ENCODE peak calls at places on chromosomes 2 and 18, in ten cellular contexts. One of them, this sample, is unnamed.

GRCh38 chr2:157355618-157356017 is 30.0 kb upstream of the ERMN start:
- DNase-seq in tibial artery: no peak
- DNase-seq in chondrocyte: no peak
- DNase-seq in EL: peak; percentile 75
- DNase-seq in KG1: no peak
- DNase-seq in left cardiac atrium: no peak
- DNase-seq in hypothalamus: no peak
- DNase-seq in activated naive CD8-positive, alpha-beta T cell treated with anti-CD3 and anti-CD28 coated beads, Interleukin-2, amount 10 ng/mL, durations not matched to agents 7 days and 5 days: no peak
- DNase-seq in SHP77: no peak
- DNase-seq in HTR-8/SVneo: no peak
- DNase-seq in this sample: no peak

GRCh38 chr2:168538133-168538532 is 82.1 kb downstream of the CERS6 start:
- DNase-seq in KG1: no peak
- DNase-seq in SHP77: no peak
- DNase-seq in HTR-8/SVneo: no peak
- DNase-seq in hypothalamus: no peak
- DNase-seq in chondrocyte: no peak
- DNase-seq in EL: no peak
- DNase-seq in activated naive CD8-positive, alpha-beta T cell treated with anti-CD3 and anti-CD28 coated beads, Interleukin-2, amount 10 ng/mL, durations not matched to agents 7 days and 5 days: no peak
- DNase-seq in left cardiac atrium: no peak
- DNase-seq in tibial artery: no peak
- DNase-seq in this sample: no peak

GRCh38 chr2:179950391-179950790 is 56.7 kb downstream of the CWC22 start:
- DNase-seq in EL: no peak
- DNase-seq in hypothalamus: no peak
- DNase-seq in left cardiac atrium: no peak
- DNase-seq in KG1: no peak
- DNase-seq in SHP77: no peak
- DNase-seq in chondrocyte: no peak
- DNase-seq in tibial artery: no peak
- DNase-seq in HTR-8/SVneo: no peak
- DNase-seq in activated naive CD8-positive, alpha-beta T cell treated with anti-CD3 and anti-CD28 coated beads, Interleukin-2, amount 10 ng/mL, durations not matched to agents 7 days and 5 days: no peak
- DNase-seq in this sample: no peak

GRCh38 chr2:172082944-172083718 is 2.2 kb upstream of the DLX1 start:
- DNase-seq in hypothalamus: no peak
- DNase-seq in SHP77: no peak
- DNase-seq in HTR-8/SVneo: no peak
- DNase-seq in activated naive CD8-positive, alpha-beta T cell treated with anti-CD3 and anti-CD28 coated beads, Interleukin-2, amount 10 ng/mL, durations not matched to agents 7 days and 5 days: no peak
- DNase-seq in tibial artery: no peak
- DNase-seq in left cardiac atrium: no peak
- DNase-seq in chondrocyte: no peak
- DNase-seq in EL: peak; percentile 36
- DNase-seq in KG1: no peak
- DNase-seq in this sample: peak; percentile 56

GRCh38 chr18:73881396-73881795 is 266.2 kb downstream of the FBXO15 start:
- DNase-seq in hypothalamus: no peak
- DNase-seq in left cardiac atrium: no peak
- DNase-seq in KG1: no peak
- DNase-seq in tibial artery: no peak
- DNase-seq in HTR-8/SVneo: no peak
- DNase-seq in chondrocyte: no peak
- DNase-seq in activated naive CD8-positive, alpha-beta T cell treated with anti-CD3 and anti-CD28 coated beads, Interleukin-2, amount 10 ng/mL, durations not matched to agents 7 days and 5 days: no peak
- DNase-seq in EL: peak; percentile 21
- DNase-seq in SHP77: no peak
- DNase-seq in this sample: no peak

GRCh38 chr2:191611614-191612013 is 66.3 kb upstream of the NABP1 start:
- DNase-seq in left cardiac atrium: no peak
- DNase-seq in hypothalamus: peak; percentile 5
- DNase-seq in HTR-8/SVneo: no peak
- DNase-seq in EL: no peak
- DNase-seq in chondrocyte: no peak
- DNase-seq in KG1: no peak
- DNase-seq in tibial artery: no peak
- DNase-seq in activated naive CD8-positive, alpha-beta T cell treated with anti-CD3 and anti-CD28 coated beads, Interleukin-2, amount 10 ng/mL, durations not matched to agents 7 days and 5 days: no peak
- DNase-seq in SHP77: no peak
- DNase-seq in this sample: no peak

GRCh38 chr2:239249048-239249447 is 151.8 kb downstream of the HDAC4 start:
- DNase-seq in hypothalamus: no peak
- DNase-seq in chondrocyte: no peak
- DNase-seq in activated naive CD8-positive, alpha-beta T cell treated with anti-CD3 and anti-CD28 coated beads, Interleukin-2, amount 10 ng/mL, durations not matched to agents 7 days and 5 days: no peak
- DNase-seq in tibial artery: peak; percentile 66
- DNase-seq in SHP77: no peak
- DNase-seq in EL: no peak
- DNase-seq in HTR-8/SVneo: no peak
- DNase-seq in left cardiac atrium: no peak
- DNase-seq in KG1: no peak
- DNase-seq in this sample: no peak

GRCh38 chr2:119841550-119841949 is 81.8 kb downstream of the PTPN4 start:
- DNase-seq in HTR-8/SVneo: no peak
- DNase-seq in left cardiac atrium: no peak
- DNase-seq in KG1: no peak
- DNase-seq in chondrocyte: no peak
- DNase-seq in EL: no peak
- DNase-seq in SHP77: no peak
- DNase-seq in hypothalamus: no peak
- DNase-seq in tibial artery: no peak
- DNase-seq in activated naive CD8-positive, alpha-beta T cell treated with anti-CD3 and anti-CD28 coated beads, Interleukin-2, amount 10 ng/mL, durations not matched to agents 7 days and 5 days: no peak
- DNase-seq in this sample: no peak

GRCh38 chr2:100953406-100954043 is 48.6 kb upstream of the RPL31 start:
- DNase-seq in EL: no peak
- DNase-seq in activated naive CD8-positive, alpha-beta T cell treated with anti-CD3 and anti-CD28 coated beads, Interleukin-2, amount 10 ng/mL, durations not matched to agents 7 days and 5 days: peak; percentile 34
- DNase-seq in chondrocyte: no peak
- DNase-seq in KG1: no peak
- DNase-seq in HTR-8/SVneo: no peak
- DNase-seq in hypothalamus: no peak
- DNase-seq in left cardiac atrium: no peak
- DNase-seq in SHP77: no peak
- DNase-seq in tibial artery: peak; percentile 56
- DNase-seq in this sample: no peak

GRCh38 chr2:108575132-108575966 is 41.1 kb downstream of the LIMS1 start:
- DNase-seq in left cardiac atrium: no peak
- DNase-seq in hypothalamus: no peak
- DNase-seq in tibial artery: no peak
- DNase-seq in activated naive CD8-positive, alpha-beta T cell treated with anti-CD3 and anti-CD28 coated beads, Interleukin-2, amount 10 ng/mL, durations not matched to agents 7 days and 5 days: no peak
- DNase-seq in HTR-8/SVneo: peak; percentile 38
- DNase-seq in chondrocyte: no peak
- DNase-seq in SHP77: no peak
- DNase-seq in KG1: no peak
- DNase-seq in EL: peak; percentile 84
- DNase-seq in this sample: no peak

GRCh38 chr2:71934595-71935263 is 212.9 kb downstream of the CYP26B1 start:
- DNase-seq in activated naive CD8-positive, alpha-beta T cell treated with anti-CD3 and anti-CD28 coated beads, Interleukin-2, amount 10 ng/mL, durations not matched to agents 7 days and 5 days: no peak
- DNase-seq in tibial artery: peak; percentile 88
- DNase-seq in KG1: no peak
- DNase-seq in EL: peak; percentile 67
- DNase-seq in left cardiac atrium: peak; percentile 67
- DNase-seq in SHP77: no peak
- DNase-seq in hypothalamus: no peak
- DNase-seq in HTR-8/SVneo: no peak
- DNase-seq in chondrocyte: no peak
- DNase-seq in this sample: no peak

GRCh38 chr18:76958692-76959341 is 136.5 kb downstream of the ZNF236 start:
- DNase-seq in hypothalamus: no peak
- DNase-seq in KG1: no peak
- DNase-seq in chondrocyte: no peak
- DNase-seq in SHP77: peak; percentile 45
- DNase-seq in activated naive CD8-positive, alpha-beta T cell treated with anti-CD3 and anti-CD28 coated beads, Interleukin-2, amount 10 ng/mL, durations not matched to agents 7 days and 5 days: no peak
- DNase-seq in EL: no peak
- DNase-seq in left cardiac atrium: no peak
- DNase-seq in tibial artery: no peak
- DNase-seq in HTR-8/SVneo: no peak
- DNase-seq in this sample: no peak

GRCh38 chr2:201448701-201449100 is 2.6 kb downstream of the TRAK2 start:
- DNase-seq in chondrocyte: no peak
- DNase-seq in HTR-8/SVneo: no peak
- DNase-seq in EL: no peak
- DNase-seq in hypothalamus: no peak
- DNase-seq in tibial artery: no peak
- DNase-seq in activated naive CD8-positive, alpha-beta T cell treated with anti-CD3 and anti-CD28 coated beads, Interleukin-2, amount 10 ng/mL, durations not matched to agents 7 days and 5 days: no peak
- DNase-seq in left cardiac atrium: no peak
- DNase-seq in KG1: no peak
- DNase-seq in SHP77: no peak
- DNase-seq in this sample: no peak

GRCh38 chr2:100744589-100744988 is 75.3 kb upstream of the NPAS2 start:
- DNase-seq in activated naive CD8-positive, alpha-beta T cell treated with anti-CD3 and anti-CD28 coated beads, Interleukin-2, amount 10 ng/mL, durations not matched to agents 7 days and 5 days: no peak
- DNase-seq in hypothalamus: no peak
- DNase-seq in SHP77: no peak
- DNase-seq in tibial artery: no peak
- DNase-seq in chondrocyte: no peak
- DNase-seq in left cardiac atrium: no peak
- DNase-seq in HTR-8/SVneo: no peak
- DNase-seq in KG1: no peak
- DNase-seq in EL: peak; percentile 53
- DNase-seq in this sample: no peak

GRCh38 chr2:232142049-232142448 is 180.5 kb downstream of the DIS3L2 start:
- DNase-seq in KG1: no peak
- DNase-seq in left cardiac atrium: peak; percentile 25
- DNase-seq in EL: peak; percentile 26
- DNase-seq in activated naive CD8-positive, alpha-beta T cell treated with anti-CD3 and anti-CD28 coated beads, Interleukin-2, amount 10 ng/mL, durations not matched to agents 7 days and 5 days: no peak
- DNase-seq in SHP77: no peak
- DNase-seq in chondrocyte: no peak
- DNase-seq in hypothalamus: peak; percentile 41
- DNase-seq in tibial artery: no peak
- DNase-seq in HTR-8/SVneo: peak; percentile 28
- DNase-seq in this sample: peak; percentile 44

GRCh38 chr2:195613922-195614321 is 43.1 kb upstream of the SLC39A10 start:
- DNase-seq in activated naive CD8-positive, alpha-beta T cell treated with anti-CD3 and anti-CD28 coated beads, Interleukin-2, amount 10 ng/mL, durations not matched to agents 7 days and 5 days: no peak
- DNase-seq in HTR-8/SVneo: peak; percentile 75
- DNase-seq in tibial artery: no peak
- DNase-seq in hypothalamus: no peak
- DNase-seq in SHP77: no peak
- DNase-seq in chondrocyte: no peak
- DNase-seq in left cardiac atrium: no peak
- DNase-seq in KG1: no peak
- DNase-seq in EL: peak; percentile 94
- DNase-seq in this sample: no peak

GRCh38 chr2:2108756-2109155 is 222.3 kb downstream of the MYT1L start:
- DNase-seq in hypothalamus: no peak
- DNase-seq in HTR-8/SVneo: no peak
- DNase-seq in chondrocyte: no peak
- DNase-seq in EL: no peak
- DNase-seq in activated naive CD8-positive, alpha-beta T cell treated with anti-CD3 and anti-CD28 coated beads, Interleukin-2, amount 10 ng/mL, durations not matched to agents 7 days and 5 days: no peak
- DNase-seq in left cardiac atrium: no peak
- DNase-seq in KG1: no peak
- DNase-seq in tibial artery: no peak
- DNase-seq in SHP77: no peak
- DNase-seq in this sample: no peak

GRCh38 chr2:192195548-192196418 is 1.1 kb upstream of the TMEFF2 start:
- DNase-seq in left cardiac atrium: peak; percentile 27
- DNase-seq in activated naive CD8-positive, alpha-beta T cell treated with anti-CD3 and anti-CD28 coated beads, Interleukin-2, amount 10 ng/mL, durations not matched to agents 7 days and 5 days: peak; percentile 35
- DNase-seq in tibial artery: peak; percentile 59
- DNase-seq in SHP77: no peak
- DNase-seq in HTR-8/SVneo: no peak
- DNase-seq in hypothalamus: no peak
- DNase-seq in chondrocyte: peak; percentile 72
- DNase-seq in KG1: no peak
- DNase-seq in EL: peak; percentile 52
- DNase-seq in this sample: peak; percentile 69

GRCh38 chr2:127614731-127615130 is 31.2 kb upstream of the GPR17 start:
- DNase-seq in KG1: no peak
- DNase-seq in tibial artery: no peak
- DNase-seq in chondrocyte: peak; percentile 47
- DNase-seq in EL: peak; percentile 96
- DNase-seq in HTR-8/SVneo: no peak
- DNase-seq in SHP77: no peak
- DNase-seq in left cardiac atrium: peak; percentile 19
- DNase-seq in hypothalamus: no peak
- DNase-seq in activated naive CD8-positive, alpha-beta T cell treated with anti-CD3 and anti-CD28 coated beads, Interleukin-2, amount 10 ng/mL, durations not matched to agents 7 days and 5 days: no peak
- DNase-seq in this sample: no peak

GRCh38 chr2:54572262-54572635 is 116.1 kb downstream of the SPTBN1 start:
- DNase-seq in tibial artery: no peak
- DNase-seq in left cardiac atrium: no peak
- DNase-seq in hypothalamus: no peak
- DNase-seq in SHP77: no peak
- DNase-seq in activated naive CD8-positive, alpha-beta T cell treated with anti-CD3 and anti-CD28 coated beads, Interleukin-2, amount 10 ng/mL, durations not matched to agents 7 days and 5 days: no peak
- DNase-seq in HTR-8/SVneo: peak; percentile 58
- DNase-seq in EL: peak; percentile 93
- DNase-seq in KG1: no peak
- DNase-seq in chondrocyte: no peak
- DNase-seq in this sample: no peak

GRCh38 chr2:204380141-204380881 is 165.0 kb upstream of the PARD3B start:
- DNase-seq in EL: no peak
- DNase-seq in left cardiac atrium: no peak
- DNase-seq in activated naive CD8-positive, alpha-beta T cell treated with anti-CD3 and anti-CD28 coated beads, Interleukin-2, amount 10 ng/mL, durations not matched to agents 7 days and 5 days: no peak
- DNase-seq in HTR-8/SVneo: no peak
- DNase-seq in chondrocyte: no peak
- DNase-seq in KG1: no peak
- DNase-seq in hypothalamus: no peak
- DNase-seq in tibial artery: no peak
- DNase-seq in SHP77: no peak
- DNase-seq in this sample: no peak

GRCh38 chr2:135299165-135299564 is 231.9 kb downstream of the ZRANB3 start:
- DNase-seq in left cardiac atrium: no peak
- DNase-seq in HTR-8/SVneo: no peak
- DNase-seq in EL: peak; percentile 3
- DNase-seq in SHP77: no peak
- DNase-seq in activated naive CD8-positive, alpha-beta T cell treated with anti-CD3 and anti-CD28 coated beads, Interleukin-2, amount 10 ng/mL, durations not matched to agents 7 days and 5 days: no peak
- DNase-seq in chondrocyte: no peak
- DNase-seq in tibial artery: no peak
- DNase-seq in KG1: no peak
- DNase-seq in hypothalamus: no peak
- DNase-seq in this sample: no peak

GRCh38 chr18:55321268-55322175 is 266.5 kb downstream of the TCF4 start:
- DNase-seq in chondrocyte: peak; percentile 95
- DNase-seq in HTR-8/SVneo: peak; percentile 27
- DNase-seq in SHP77: peak; percentile 76
- DNase-seq in left cardiac atrium: peak; percentile 95
- DNase-seq in hypothalamus: peak; percentile 89
- DNase-seq in KG1: peak; percentile 30
- DNase-seq in tibial artery: peak; percentile 92
- DNase-seq in EL: peak; percentile 93
- DNase-seq in activated naive CD8-positive, alpha-beta T cell treated with anti-CD3 and anti-CD28 coated beads, Interleukin-2, amount 10 ng/mL, durations not matched to agents 7 days and 5 days: peak; percentile 33
- DNase-seq in this sample: peak; percentile 90

GRCh38 chr18:61841709-61842108 is 51.1 kb downstream of the RNF152 start:
- DNase-seq in hypothalamus: no peak
- DNase-seq in left cardiac atrium: no peak
- DNase-seq in activated naive CD8-positive, alpha-beta T cell treated with anti-CD3 and anti-CD28 coated beads, Interleukin-2, amount 10 ng/mL, durations not matched to agents 7 days and 5 days: no peak
- DNase-seq in tibial artery: no peak
- DNase-seq in chondrocyte: no peak
- DNase-seq in KG1: no peak
- DNase-seq in SHP77: no peak
- DNase-seq in EL: no peak
- DNase-seq in HTR-8/SVneo: no peak
- DNase-seq in this sample: no peak

GRCh38 chr2:65503746-65504145 is 71.3 kb upstream of the SPRED2 start:
- DNase-seq in KG1: no peak
- DNase-seq in SHP77: no peak
- DNase-seq in left cardiac atrium: no peak
- DNase-seq in hypothalamus: peak; percentile 46
- DNase-seq in tibial artery: no peak
- DNase-seq in EL: no peak
- DNase-seq in HTR-8/SVneo: no peak
- DNase-seq in activated naive CD8-positive, alpha-beta T cell treated with anti-CD3 and anti-CD28 coated beads, Interleukin-2, amount 10 ng/mL, durations not matched to agents 7 days and 5 days: no peak
- DNase-seq in chondrocyte: no peak
- DNase-seq in this sample: no peak

GRCh38 chr2:220396287-220396686 is 768.9 kb downstream of the SLC4A3 start:
- DNase-seq in SHP77: no peak
- DNase-seq in tibial artery: no peak
- DNase-seq in hypothalamus: no peak
- DNase-seq in KG1: no peak
- DNase-seq in chondrocyte: no peak
- DNase-seq in EL: peak; percentile 54
- DNase-seq in activated naive CD8-positive, alpha-beta T cell treated with anti-CD3 and anti-CD28 coated beads, Interleukin-2, amount 10 ng/mL, durations not matched to agents 7 days and 5 days: no peak
- DNase-seq in HTR-8/SVneo: no peak
- DNase-seq in left cardiac atrium: no peak
- DNase-seq in this sample: no peak

GRCh38 chr2:112118148-112118547 is 20.0 kb upstream of the FBLN7 start:
- DNase-seq in chondrocyte: no peak
- DNase-seq in EL: no peak
- DNase-seq in left cardiac atrium: no peak
- DNase-seq in SHP77: no peak
- DNase-seq in activated naive CD8-positive, alpha-beta T cell treated with anti-CD3 and anti-CD28 coated beads, Interleukin-2, amount 10 ng/mL, durations not matched to agents 7 days and 5 days: no peak
- DNase-seq in hypothalamus: no peak
- DNase-seq in HTR-8/SVneo: no peak
- DNase-seq in KG1: no peak
- DNase-seq in tibial artery: no peak
- DNase-seq in this sample: no peak

GRCh38 chr2:55761024-55761423 is 67.4 kb upstream of the PNPT1 start:
- DNase-seq in KG1: no peak
- DNase-seq in chondrocyte: no peak
- DNase-seq in hypothalamus: no peak
- DNase-seq in tibial artery: no peak
- DNase-seq in HTR-8/SVneo: no peak
- DNase-seq in left cardiac atrium: no peak
- DNase-seq in SHP77: no peak
- DNase-seq in EL: no peak
- DNase-seq in activated naive CD8-positive, alpha-beta T cell treated with anti-CD3 and anti-CD28 coated beads, Interleukin-2, amount 10 ng/mL, durations not matched to agents 7 days and 5 days: no peak
- DNase-seq in this sample: no peak